ENCODE peak calls at places on chromosomes 16 and 17, in ten cellular contexts. N, R, C, O, U, V, Q, J, W and M are unnamed samples.

GRCh38 chr17:35731239-35731931 is at the start of gene RASL10B:
- DNase-seq in J (no peak), V (peak), W (no peak), Q (peak), R (peak), N (peak), C (peak), O (peak), U (no peak), M (peak)

GRCh38 chr17:50110591-50111349 is 15.6 kb downstream of the PDK2 start:
- DNase-seq in U (no peak), C (peak), N (no peak), Q (no peak), J (no peak), W (no peak), R (no peak), V (no peak), O (no peak), M (peak)

GRCh38 chr17:77189148-77189547 is 48.4 kb downstream of the SEC14L1 start:
- DNase-seq in U (no peak), N (no peak), C (no peak), J (no peak), Q (no peak), V (peak), R (no peak), W (no peak), O (no peak), M (no peak)

GRCh38 chr16:87580855-87581261 is 21.4 kb upstream of the JPH3 start:
- DNase-seq in R (no peak), W (peak), J (no peak), U (no peak), O (no peak), Q (no peak), C (peak), N (no peak), V (peak), M (no peak)

GRCh38 chr17:50169121-50169764 is 3.4 kb downstream of the SGCA start:
- DNase-seq in J (no peak), O (peak), N (peak), V (peak), U (no peak), W (peak), Q (peak), R (peak), C (peak), M (peak)

GRCh38 chr17:66840061-66840460 is 5.1 kb downstream of the CACNG5 start:
- DNase-seq in V (no peak), C (no peak), U (no peak), W (no peak), Q (no peak), J (no peak), O (no peak), N (no peak), R (no peak), M (no peak)

GRCh38 chr17:47265983-47266541 is 12.4 kb downstream of the ITGB3 start:
- DNase-seq in V (no peak), W (peak), O (no peak), Q (no peak), J (no peak), U (no peak), R (no peak), N (no peak), C (peak), M (no peak)

GRCh38 chr17:29151567-29151966 is 28.6 kb downstream of the MYO18A start:
- DNase-seq in V (no peak), Q (no peak), W (peak), O (no peak), U (no peak), C (peak), J (no peak), N (peak), R (no peak), M (no peak)

GRCh38 chr17:15403276-15403939 is 62.0 kb upstream of the TEKT3 start:
- DNase-seq in V (no peak), W (no peak), Q (no peak), N (no peak), C (no peak), U (no peak), J (no peak), O (no peak), R (no peak), M (no peak)

GRCh38 chr16:2769675-2770056 is 7.4 kb downstream of the ELOB start:
- DNase-seq in U (no peak), V (no peak), Q (no peak), J (no peak), N (peak), R (no peak), W (peak), O (no peak), C (peak), M (peak)

GRCh38 chr17:74210191-74211140 is 2.9 kb upstream of the TTYH2 start:
- DNase-seq in C (peak), W (peak), J (peak), V (peak), Q (peak), N (peak), U (no peak), R (peak), O (peak), M (peak)

GRCh38 chr16:88633684-88634140 is 4.7 kb upstream of the IL17C start:
- DNase-seq in N (peak), U (no peak), J (no peak), R (no peak), Q (peak), W (peak), O (peak), C (peak), V (peak), M (peak)

GRCh38 chr17:7848131-7848579 is 6.7 kb upstream of the TMEM88 start:
- DNase-seq in O (no peak), C (no peak), R (no peak), N (no peak), U (no peak), W (no peak), V (no peak), J (no peak), Q (no peak), M (no peak)

GRCh38 chr16:87101903-87102302 is 215.3 kb downstream of the C16orf95 start:
- DNase-seq in R (no peak), V (no peak), U (no peak), Q (no peak), O (no peak), W (peak), J (no peak), N (no peak), C (peak), M (no peak)

GRCh38 chr17:64442550-64442971 is 6.4 kb upstream of the MILR1 start:
- DNase-seq in J (no peak), W (peak), Q (no peak), N (no peak), O (no peak), V (no peak), U (no peak), C (no peak), R (no peak), M (no peak)

GRCh38 chr17:50044483-50044882 is 11.4 kb upstream of the ITGA3 start:
- DNase-seq in V (no peak), C (no peak), O (no peak), Q (no peak), U (no peak), R (no peak), W (no peak), J (no peak), N (no peak), M (no peak)

GRCh38 chr17:42188749-42189650 is 3.7 kb upstream of the HCRT start:
- DNase-seq in R (no peak), N (peak), W (no peak), V (no peak), C (no peak), O (no peak), J (no peak), U (no peak), Q (no peak), M (peak)

GRCh38 chr17:66417300-66417719 is 114.9 kb downstream of the PRKCA start:
- DNase-seq in Q (no peak), O (no peak), V (no peak), N (peak), R (no peak), C (no peak), U (no peak), W (no peak), J (no peak), M (no peak)

GRCh38 chr17:66915204-66915611 is 49.3 kb upstream of the CACNG4 start:
- DNase-seq in Q (no peak), C (peak), V (no peak), O (no peak), R (peak), N (peak), W (peak), J (no peak), U (no peak), M (no peak)

GRCh38 chr16:70162041-70162451 is 11.5 kb upstream of the CLEC18C start:
- DNase-seq in W (peak), O (no peak), R (no peak), V (no peak), U (peak), C (peak), N (no peak), Q (no peak), J (no peak), M (no peak)

GRCh38 chr16:4213721-4214120 is 28.2 kb downstream of the SRL start:
- DNase-seq in N (no peak), U (no peak), O (no peak), V (no peak), J (no peak), R (no peak), Q (no peak), C (peak), W (no peak), M (no peak)

GRCh38 chr17:79435296-79435695 is 175.6 kb downstream of the RBFOX3 start:
- DNase-seq in V (no peak), Q (no peak), N (no peak), C (no peak), J (no peak), W (no peak), O (no peak), U (no peak), R (no peak), M (no peak)

GRCh38 chr17:10516065-10516464 is 2.3 kb downstream of the MYH1 start:
- DNase-seq in N (no peak), W (no peak), J (no peak), U (no peak), C (no peak), Q (no peak), O (no peak), V (no peak), R (no peak), M (no peak)

GRCh38 chr17:74431568-74432483 is at the start of gene GPRC5C:
- DNase-seq in W (peak), Q (peak), R (peak), O (peak), C (no peak), V (peak), N (peak), U (no peak), J (no peak), M (peak)

GRCh38 chr17:39461113-39461910 is at the start of gene CDK12:
- DNase-seq in O (peak), N (peak), R (peak), V (peak), U (peak), W (peak), J (peak), C (peak), Q (peak), M (peak)

GRCh38 chr17:48025904-48026502 is 11.6 kb downstream of the COPZ2 start:
- DNase-seq in U (no peak), C (no peak), J (no peak), Q (no peak), N (no peak), O (no peak), V (no peak), W (peak), R (no peak), M (no peak)

GRCh38 chr16:8819635-8820034 is 22.0 kb downstream of the PMM2 start:
- DNase-seq in U (no peak), J (no peak), Q (no peak), W (no peak), R (no peak), C (no peak), V (no peak), N (no peak), O (no peak), M (no peak)